ENCODE peak calls at places on chromosomes 4 and X, in eight cellular contexts. One of them, this sample, is unnamed.

GRCh38 chrX:39619182-39620009 is 478.4 kb downstream of the BCOR start:
- DNase-seq in NCI-H510A treated with DMSO at 0.1 percent for 48 hours: peak
- DNase-seq in occipital lobe: no peak
- DNase-seq in amygdala: no peak
- DNase-seq in neural progenitor cell: no peak
- DNase-seq in activated CD4-positive, alpha-beta T cell treated with anti-CD3 and anti-CD28 coated beads, Interleukin-2, amount 10 ng/mL, durations not matched to agents 7 days and 5 days: no peak
- DNase-seq in fibroblast of gingiva: no peak
- DNase-seq in foreskin fibroblast: no peak
- DNase-seq in this sample: no peak

GRCh38 chrX:47179928-47180255 is 13.7 kb upstream of the UBA1 start:
- DNase-seq in NCI-H510A treated with DMSO at 0.1 percent for 48 hours: no peak
- DNase-seq in occipital lobe: no peak
- DNase-seq in amygdala: no peak
- DNase-seq in foreskin fibroblast: no peak
- DNase-seq in activated CD4-positive, alpha-beta T cell treated with anti-CD3 and anti-CD28 coated beads, Interleukin-2, amount 10 ng/mL, durations not matched to agents 7 days and 5 days: no peak
- DNase-seq in neural progenitor cell: no peak
- DNase-seq in fibroblast of gingiva: no peak
- DNase-seq in this sample: no peak

GRCh38 chr4:186134254-186134653 is 29.8 kb downstream of the FAM149A start:
- DNase-seq in fibroblast of gingiva: no peak
- DNase-seq in neural progenitor cell: no peak
- DNase-seq in NCI-H510A treated with DMSO at 0.1 percent for 48 hours: no peak
- DNase-seq in amygdala: peak
- DNase-seq in activated CD4-positive, alpha-beta T cell treated with anti-CD3 and anti-CD28 coated beads, Interleukin-2, amount 10 ng/mL, durations not matched to agents 7 days and 5 days: no peak
- DNase-seq in occipital lobe: no peak
- DNase-seq in foreskin fibroblast: no peak
- DNase-seq in this sample: peak

GRCh38 chrX:3811331-3812311 is 98.2 kb upstream of the PRKX start:
- DNase-seq in fibroblast of gingiva: peak
- DNase-seq in neural progenitor cell: peak
- DNase-seq in amygdala: peak
- DNase-seq in foreskin fibroblast: no peak
- DNase-seq in NCI-H510A treated with DMSO at 0.1 percent for 48 hours: peak
- DNase-seq in occipital lobe: no peak
- DNase-seq in activated CD4-positive, alpha-beta T cell treated with anti-CD3 and anti-CD28 coated beads, Interleukin-2, amount 10 ng/mL, durations not matched to agents 7 days and 5 days: peak
- DNase-seq in this sample: peak

GRCh38 chrX:72180539-72180938 is 1.0 kb upstream of the PIN4 start:
- DNase-seq in amygdala: no peak
- DNase-seq in foreskin fibroblast: no peak
- DNase-seq in occipital lobe: no peak
- DNase-seq in activated CD4-positive, alpha-beta T cell treated with anti-CD3 and anti-CD28 coated beads, Interleukin-2, amount 10 ng/mL, durations not matched to agents 7 days and 5 days: no peak
- DNase-seq in neural progenitor cell: no peak
- DNase-seq in fibroblast of gingiva: no peak
- DNase-seq in NCI-H510A treated with DMSO at 0.1 percent for 48 hours: no peak
- DNase-seq in this sample: no peak

GRCh38 chr4:70297581-70297980 is 37.2 kb upstream of the CABS1 start:
- DNase-seq in foreskin fibroblast: no peak
- DNase-seq in amygdala: no peak
- DNase-seq in fibroblast of gingiva: no peak
- DNase-seq in occipital lobe: no peak
- DNase-seq in neural progenitor cell: no peak
- DNase-seq in NCI-H510A treated with DMSO at 0.1 percent for 48 hours: no peak
- DNase-seq in activated CD4-positive, alpha-beta T cell treated with anti-CD3 and anti-CD28 coated beads, Interleukin-2, amount 10 ng/mL, durations not matched to agents 7 days and 5 days: no peak
- DNase-seq in this sample: peak

GRCh38 chr4:40897557-40898203 is 147.9 kb downstream of the NSUN7 start:
- DNase-seq in amygdala: peak
- DNase-seq in neural progenitor cell: peak
- DNase-seq in NCI-H510A treated with DMSO at 0.1 percent for 48 hours: peak
- DNase-seq in fibroblast of gingiva: peak
- DNase-seq in foreskin fibroblast: peak
- DNase-seq in activated CD4-positive, alpha-beta T cell treated with anti-CD3 and anti-CD28 coated beads, Interleukin-2, amount 10 ng/mL, durations not matched to agents 7 days and 5 days: peak
- DNase-seq in occipital lobe: peak
- DNase-seq in this sample: peak

GRCh38 chr4:160514126-160514525 is 1411.2 kb downstream of the RAPGEF2 start:
- DNase-seq in amygdala: no peak
- DNase-seq in neural progenitor cell: no peak
- DNase-seq in NCI-H510A treated with DMSO at 0.1 percent for 48 hours: no peak
- DNase-seq in occipital lobe: no peak
- DNase-seq in fibroblast of gingiva: no peak
- DNase-seq in activated CD4-positive, alpha-beta T cell treated with anti-CD3 and anti-CD28 coated beads, Interleukin-2, amount 10 ng/mL, durations not matched to agents 7 days and 5 days: no peak
- DNase-seq in foreskin fibroblast: no peak
- DNase-seq in this sample: no peak

GRCh38 chr4:106409901-106410889 is 41.6 kb upstream of the GIMD1 start:
- DNase-seq in fibroblast of gingiva: no peak
- DNase-seq in neural progenitor cell: no peak
- DNase-seq in NCI-H510A treated with DMSO at 0.1 percent for 48 hours: no peak
- DNase-seq in occipital lobe: no peak
- DNase-seq in activated CD4-positive, alpha-beta T cell treated with anti-CD3 and anti-CD28 coated beads, Interleukin-2, amount 10 ng/mL, durations not matched to agents 7 days and 5 days: no peak
- DNase-seq in foreskin fibroblast: peak
- DNase-seq in amygdala: no peak
- DNase-seq in this sample: no peak

GRCh38 chr4:99852199-99852718 is 35.6 kb downstream of the DAPP1 start:
- DNase-seq in NCI-H510A treated with DMSO at 0.1 percent for 48 hours: no peak
- DNase-seq in neural progenitor cell: no peak
- DNase-seq in amygdala: no peak
- DNase-seq in fibroblast of gingiva: no peak
- DNase-seq in foreskin fibroblast: no peak
- DNase-seq in activated CD4-positive, alpha-beta T cell treated with anti-CD3 and anti-CD28 coated beads, Interleukin-2, amount 10 ng/mL, durations not matched to agents 7 days and 5 days: no peak
- DNase-seq in occipital lobe: no peak
- DNase-seq in this sample: no peak

GRCh38 chr4:74391890-74392478 is 27.0 kb downstream of the EREG start:
- DNase-seq in fibroblast of gingiva: no peak
- DNase-seq in NCI-H510A treated with DMSO at 0.1 percent for 48 hours: no peak
- DNase-seq in neural progenitor cell: no peak
- DNase-seq in occipital lobe: no peak
- DNase-seq in activated CD4-positive, alpha-beta T cell treated with anti-CD3 and anti-CD28 coated beads, Interleukin-2, amount 10 ng/mL, durations not matched to agents 7 days and 5 days: no peak
- DNase-seq in amygdala: no peak
- DNase-seq in foreskin fibroblast: peak
- DNase-seq in this sample: no peak

GRCh38 chr4:71406459-71406963 is 67.7 kb downstream of the SLC4A4 start:
- DNase-seq in neural progenitor cell: no peak
- DNase-seq in occipital lobe: no peak
- DNase-seq in fibroblast of gingiva: no peak
- DNase-seq in amygdala: no peak
- DNase-seq in NCI-H510A treated with DMSO at 0.1 percent for 48 hours: no peak
- DNase-seq in activated CD4-positive, alpha-beta T cell treated with anti-CD3 and anti-CD28 coated beads, Interleukin-2, amount 10 ng/mL, durations not matched to agents 7 days and 5 days: no peak
- DNase-seq in foreskin fibroblast: peak
- DNase-seq in this sample: no peak

GRCh38 chr4:21451032-21451431 is 497.5 kb downstream of the KCNIP4 start:
- DNase-seq in fibroblast of gingiva: no peak
- DNase-seq in activated CD4-positive, alpha-beta T cell treated with anti-CD3 and anti-CD28 coated beads, Interleukin-2, amount 10 ng/mL, durations not matched to agents 7 days and 5 days: no peak
- DNase-seq in NCI-H510A treated with DMSO at 0.1 percent for 48 hours: no peak
- DNase-seq in amygdala: no peak
- DNase-seq in neural progenitor cell: no peak
- DNase-seq in foreskin fibroblast: peak
- DNase-seq in occipital lobe: no peak
- DNase-seq in this sample: no peak

GRCh38 chr4:143667461-143667860 is 33.0 kb downstream of the FREM3 start:
- DNase-seq in fibroblast of gingiva: peak
- DNase-seq in foreskin fibroblast: peak
- DNase-seq in activated CD4-positive, alpha-beta T cell treated with anti-CD3 and anti-CD28 coated beads, Interleukin-2, amount 10 ng/mL, durations not matched to agents 7 days and 5 days: no peak
- DNase-seq in occipital lobe: no peak
- DNase-seq in amygdala: peak
- DNase-seq in NCI-H510A treated with DMSO at 0.1 percent for 48 hours: no peak
- DNase-seq in neural progenitor cell: peak
- DNase-seq in this sample: no peak

GRCh38 chr4:170003071-170004070 is 22.8 kb downstream of the MFAP3L start:
- DNase-seq in foreskin fibroblast: no peak
- DNase-seq in fibroblast of gingiva: no peak
- DNase-seq in NCI-H510A treated with DMSO at 0.1 percent for 48 hours: no peak
- DNase-seq in occipital lobe: no peak
- DNase-seq in activated CD4-positive, alpha-beta T cell treated with anti-CD3 and anti-CD28 coated beads, Interleukin-2, amount 10 ng/mL, durations not matched to agents 7 days and 5 days: no peak
- DNase-seq in neural progenitor cell: no peak
- DNase-seq in amygdala: no peak
- DNase-seq in this sample: no peak

GRCh38 chr4:78250500-78250899 is 193.4 kb downstream of the FRAS1 start:
- DNase-seq in NCI-H510A treated with DMSO at 0.1 percent for 48 hours: no peak
- DNase-seq in fibroblast of gingiva: no peak
- DNase-seq in activated CD4-positive, alpha-beta T cell treated with anti-CD3 and anti-CD28 coated beads, Interleukin-2, amount 10 ng/mL, durations not matched to agents 7 days and 5 days: no peak
- DNase-seq in amygdala: no peak
- DNase-seq in foreskin fibroblast: no peak
- DNase-seq in neural progenitor cell: no peak
- DNase-seq in occipital lobe: no peak
- DNase-seq in this sample: no peak

GRCh38 chr4:102500371-102501175 is 586 bp upstream of the NFKB1 start:
- DNase-seq in activated CD4-positive, alpha-beta T cell treated with anti-CD3 and anti-CD28 coated beads, Interleukin-2, amount 10 ng/mL, durations not matched to agents 7 days and 5 days: peak
- DNase-seq in fibroblast of gingiva: peak
- DNase-seq in amygdala: peak
- DNase-seq in foreskin fibroblast: peak
- DNase-seq in neural progenitor cell: peak
- DNase-seq in occipital lobe: peak
- DNase-seq in NCI-H510A treated with DMSO at 0.1 percent for 48 hours: no peak
- DNase-seq in this sample: peak

GRCh38 chr4:168877779-168878491 is 132.1 kb downstream of the CBR4 start:
- DNase-seq in occipital lobe: no peak
- DNase-seq in foreskin fibroblast: peak
- DNase-seq in NCI-H510A treated with DMSO at 0.1 percent for 48 hours: peak
- DNase-seq in fibroblast of gingiva: no peak
- DNase-seq in activated CD4-positive, alpha-beta T cell treated with anti-CD3 and anti-CD28 coated beads, Interleukin-2, amount 10 ng/mL, durations not matched to agents 7 days and 5 days: peak
- DNase-seq in amygdala: no peak
- DNase-seq in neural progenitor cell: peak
- DNase-seq in this sample: no peak

GRCh38 chr4:123838426-123838825 is 441.8 kb downstream of the SPRY1 start:
- DNase-seq in amygdala: no peak
- DNase-seq in foreskin fibroblast: peak
- DNase-seq in NCI-H510A treated with DMSO at 0.1 percent for 48 hours: no peak
- DNase-seq in fibroblast of gingiva: no peak
- DNase-seq in neural progenitor cell: no peak
- DNase-seq in activated CD4-positive, alpha-beta T cell treated with anti-CD3 and anti-CD28 coated beads, Interleukin-2, amount 10 ng/mL, durations not matched to agents 7 days and 5 days: no peak
- DNase-seq in occipital lobe: no peak
- DNase-seq in this sample: no peak

GRCh38 chrX:67570839-67571238 is 27.0 kb downstream of the AR start:
- DNase-seq in amygdala: no peak
- DNase-seq in foreskin fibroblast: no peak
- DNase-seq in NCI-H510A treated with DMSO at 0.1 percent for 48 hours: no peak
- DNase-seq in activated CD4-positive, alpha-beta T cell treated with anti-CD3 and anti-CD28 coated beads, Interleukin-2, amount 10 ng/mL, durations not matched to agents 7 days and 5 days: no peak
- DNase-seq in fibroblast of gingiva: no peak
- DNase-seq in neural progenitor cell: no peak
- DNase-seq in occipital lobe: no peak
- DNase-seq in this sample: no peak

GRCh38 chr4:13496605-13497004 is 12.5 kb upstream of the RAB28 start:
- DNase-seq in NCI-H510A treated with DMSO at 0.1 percent for 48 hours: no peak
- DNase-seq in amygdala: no peak
- DNase-seq in fibroblast of gingiva: no peak
- DNase-seq in occipital lobe: no peak
- DNase-seq in activated CD4-positive, alpha-beta T cell treated with anti-CD3 and anti-CD28 coated beads, Interleukin-2, amount 10 ng/mL, durations not matched to agents 7 days and 5 days: no peak
- DNase-seq in foreskin fibroblast: no peak
- DNase-seq in neural progenitor cell: no peak
- DNase-seq in this sample: no peak

GRCh38 chr4:144709793-144710525 is 64.0 kb downstream of the HHIP start:
- DNase-seq in NCI-H510A treated with DMSO at 0.1 percent for 48 hours: no peak
- DNase-seq in amygdala: peak
- DNase-seq in occipital lobe: peak
- DNase-seq in foreskin fibroblast: peak
- DNase-seq in neural progenitor cell: no peak
- DNase-seq in fibroblast of gingiva: peak
- DNase-seq in activated CD4-positive, alpha-beta T cell treated with anti-CD3 and anti-CD28 coated beads, Interleukin-2, amount 10 ng/mL, durations not matched to agents 7 days and 5 days: no peak
- DNase-seq in this sample: no peak

GRCh38 chr4:109622581-109622980 is 62.5 kb downstream of the MCUB start:
- DNase-seq in neural progenitor cell: no peak
- DNase-seq in occipital lobe: no peak
- DNase-seq in amygdala: no peak
- DNase-seq in NCI-H510A treated with DMSO at 0.1 percent for 48 hours: no peak
- DNase-seq in fibroblast of gingiva: no peak
- DNase-seq in foreskin fibroblast: no peak
- DNase-seq in activated CD4-positive, alpha-beta T cell treated with anti-CD3 and anti-CD28 coated beads, Interleukin-2, amount 10 ng/mL, durations not matched to agents 7 days and 5 days: no peak
- DNase-seq in this sample: no peak

GRCh38 chrX:29269390-29269789 is 682.1 kb downstream of the IL1RAPL1 start:
- DNase-seq in amygdala: no peak
- DNase-seq in occipital lobe: no peak
- DNase-seq in NCI-H510A treated with DMSO at 0.1 percent for 48 hours: no peak
- DNase-seq in foreskin fibroblast: no peak
- DNase-seq in activated CD4-positive, alpha-beta T cell treated with anti-CD3 and anti-CD28 coated beads, Interleukin-2, amount 10 ng/mL, durations not matched to agents 7 days and 5 days: no peak
- DNase-seq in fibroblast of gingiva: no peak
- DNase-seq in neural progenitor cell: no peak
- DNase-seq in this sample: no peak

GRCh38 chr4:36325499-36325898 is 44.1 kb downstream of the DTHD1 start:
- DNase-seq in foreskin fibroblast: no peak
- DNase-seq in amygdala: no peak
- DNase-seq in NCI-H510A treated with DMSO at 0.1 percent for 48 hours: no peak
- DNase-seq in activated CD4-positive, alpha-beta T cell treated with anti-CD3 and anti-CD28 coated beads, Interleukin-2, amount 10 ng/mL, durations not matched to agents 7 days and 5 days: no peak
- DNase-seq in occipital lobe: no peak
- DNase-seq in fibroblast of gingiva: no peak
- DNase-seq in neural progenitor cell: no peak
- DNase-seq in this sample: peak

GRCh38 chr4:104490770-104491395 is 3.8 kb downstream of the CXXC4 start:
- DNase-seq in amygdala: peak
- DNase-seq in activated CD4-positive, alpha-beta T cell treated with anti-CD3 and anti-CD28 coated beads, Interleukin-2, amount 10 ng/mL, durations not matched to agents 7 days and 5 days: peak
- DNase-seq in occipital lobe: peak
- DNase-seq in foreskin fibroblast: peak
- DNase-seq in neural progenitor cell: peak
- DNase-seq in fibroblast of gingiva: peak
- DNase-seq in NCI-H510A treated with DMSO at 0.1 percent for 48 hours: peak
- DNase-seq in this sample: peak

GRCh38 chr4:153246446-153247115 is 42.3 kb downstream of the TRIM2 start:
- DNase-seq in fibroblast of gingiva: no peak
- DNase-seq in neural progenitor cell: no peak
- DNase-seq in occipital lobe: no peak
- DNase-seq in activated CD4-positive, alpha-beta T cell treated with anti-CD3 and anti-CD28 coated beads, Interleukin-2, amount 10 ng/mL, durations not matched to agents 7 days and 5 days: no peak
- DNase-seq in NCI-H510A treated with DMSO at 0.1 percent for 48 hours: peak
- DNase-seq in foreskin fibroblast: peak
- DNase-seq in amygdala: no peak
- DNase-seq in this sample: no peak

GRCh38 chr4:128635141-128635911 is 174.2 kb upstream of the JADE1 start:
- DNase-seq in neural progenitor cell: peak
- DNase-seq in fibroblast of gingiva: no peak
- DNase-seq in NCI-H510A treated with DMSO at 0.1 percent for 48 hours: peak
- DNase-seq in foreskin fibroblast: peak
- DNase-seq in occipital lobe: peak
- DNase-seq in activated CD4-positive, alpha-beta T cell treated with anti-CD3 and anti-CD28 coated beads, Interleukin-2, amount 10 ng/mL, durations not matched to agents 7 days and 5 days: no peak
- DNase-seq in amygdala: peak
- DNase-seq in this sample: no peak

GRCh38 chr4:31918891-31919290 is 1198.7 kb downstream of the PCDH7 start:
- DNase-seq in activated CD4-positive, alpha-beta T cell treated with anti-CD3 and anti-CD28 coated beads, Interleukin-2, amount 10 ng/mL, durations not matched to agents 7 days and 5 days: no peak
- DNase-seq in amygdala: no peak
- DNase-seq in occipital lobe: no peak
- DNase-seq in NCI-H510A treated with DMSO at 0.1 percent for 48 hours: no peak
- DNase-seq in fibroblast of gingiva: peak
- DNase-seq in neural progenitor cell: no peak
- DNase-seq in foreskin fibroblast: no peak
- DNase-seq in this sample: no peak

GRCh38 chr4:187668683-187669082 is 326.9 kb upstream of the ZFP42 start:
- DNase-seq in occipital lobe: no peak
- DNase-seq in NCI-H510A treated with DMSO at 0.1 percent for 48 hours: no peak
- DNase-seq in activated CD4-positive, alpha-beta T cell treated with anti-CD3 and anti-CD28 coated beads, Interleukin-2, amount 10 ng/mL, durations not matched to agents 7 days and 5 days: no peak
- DNase-seq in fibroblast of gingiva: no peak
- DNase-seq in foreskin fibroblast: no peak
- DNase-seq in amygdala: no peak
- DNase-seq in neural progenitor cell: no peak
- DNase-seq in this sample: no peak

GRCh38 chr4:146132445-146132844 is 43.1 kb upstream of the LSM6 start:
- DNase-seq in neural progenitor cell: no peak
- DNase-seq in activated CD4-positive, alpha-beta T cell treated with anti-CD3 and anti-CD28 coated beads, Interleukin-2, amount 10 ng/mL, durations not matched to agents 7 days and 5 days: no peak
- DNase-seq in foreskin fibroblast: no peak
- DNase-seq in amygdala: no peak
- DNase-seq in occipital lobe: no peak
- DNase-seq in fibroblast of gingiva: no peak
- DNase-seq in NCI-H510A treated with DMSO at 0.1 percent for 48 hours: no peak
- DNase-seq in this sample: peak

GRCh38 chr4:26804876-26805275 is 55.8 kb upstream of the STIM2 start:
- DNase-seq in foreskin fibroblast: no peak
- DNase-seq in activated CD4-positive, alpha-beta T cell treated with anti-CD3 and anti-CD28 coated beads, Interleukin-2, amount 10 ng/mL, durations not matched to agents 7 days and 5 days: no peak
- DNase-seq in fibroblast of gingiva: no peak
- DNase-seq in amygdala: no peak
- DNase-seq in occipital lobe: no peak
- DNase-seq in NCI-H510A treated with DMSO at 0.1 percent for 48 hours: no peak
- DNase-seq in neural progenitor cell: no peak
- DNase-seq in this sample: no peak

GRCh38 chr4:180028682-180029081 is 2214.5 kb upstream of the TENM3 start:
- DNase-seq in activated CD4-positive, alpha-beta T cell treated with anti-CD3 and anti-CD28 coated beads, Interleukin-2, amount 10 ng/mL, durations not matched to agents 7 days and 5 days: no peak
- DNase-seq in fibroblast of gingiva: no peak
- DNase-seq in NCI-H510A treated with DMSO at 0.1 percent for 48 hours: no peak
- DNase-seq in amygdala: peak
- DNase-seq in neural progenitor cell: peak
- DNase-seq in occipital lobe: no peak
- DNase-seq in foreskin fibroblast: no peak
- DNase-seq in this sample: peak

GRCh38 chr4:112800001-112800400 is 163.1 kb downstream of the LARP7 start:
- DNase-seq in amygdala: no peak
- DNase-seq in NCI-H510A treated with DMSO at 0.1 percent for 48 hours: no peak
- DNase-seq in neural progenitor cell: no peak
- DNase-seq in occipital lobe: no peak
- DNase-seq in foreskin fibroblast: no peak
- DNase-seq in activated CD4-positive, alpha-beta T cell treated with anti-CD3 and anti-CD28 coated beads, Interleukin-2, amount 10 ng/mL, durations not matched to agents 7 days and 5 days: no peak
- DNase-seq in fibroblast of gingiva: no peak
- DNase-seq in this sample: no peak